ENCODE peak calls at places on chromosomes 2 and 18, in ten cellular contexts. H is DMS153; X is A549; A is stimulated activated CD8-positive, alpha-beta memory T cell treated with anti-CD3 and anti-CD28 coated beads, Interleukin-4, amount 100 ng/mL, for 1 hour; S is pancreas; I is PC-3; D is EL; U is activated CD8-positive, alpha-beta memory T cell treated with anti-CD3 and anti-CD28 coated beads, Interleukin-2, amount 50 U/mL, for 48 hours; Y is activated effector memory CD4-positive, alpha-beta T cell treated with Interleukin-2 at 50 U/mL for 16 hours; G is ELF-1. T is an unnamed sample.

GRCh38 chr2:208415897-208416296 is 9.3 kb downstream of the PTH2R start:
- DNase-seq in U (no peak), X (no peak), G (no peak), Y (no peak), H (no peak), D (no peak), A (no peak), I (no peak), S (no peak), T (no peak)

GRCh38 chr18:75143851-75144250 is 65.1 kb downstream of the PTGR3 start:
- DNase-seq in S (no peak), G (no peak), H (no peak), U (no peak), A (no peak), D (no peak), Y (no peak), X (no peak), I (no peak), T (no peak)

GRCh38 chr2:133734699-133735098 is 166.4 kb upstream of the NCKAP5 start:
- DNase-seq in S (no peak), D (peak), G (no peak), X (no peak), U (no peak), H (no peak), A (no peak), Y (no peak), I (no peak), T (no peak)

GRCh38 chr2:201580486-201580885 is 62.8 kb downstream of the TMEM237 start:
- DNase-seq in I (no peak), U (no peak), X (peak), A (no peak), H (no peak), G (no peak), S (no peak), Y (no peak), D (peak), T (no peak)

GRCh38 chr2:176565641-176566323 is 296.5 kb downstream of the MTX2 start:
- DNase-seq in X (no peak), S (no peak), A (no peak), D (no peak), I (no peak), Y (no peak), H (peak), U (no peak), G (no peak), T (no peak)

GRCh38 chr2:237490009-237490804 is 3.2 kb downstream of the MLPH start:
- DNase-seq in D (no peak), A (no peak), H (peak), G (peak), Y (no peak), S (peak), U (no peak), I (peak), X (no peak), T (no peak)

GRCh38 chr2:212364106-212364505 is 174.5 kb downstream of the ERBB4 start:
- DNase-seq in U (no peak), Y (no peak), I (peak), A (no peak), G (no peak), D (peak), X (no peak), S (no peak), H (no peak), T (no peak)

GRCh38 chr18:73414598-73414997 is 546.8 kb upstream of the NETO1 start:
- DNase-seq in G (no peak), S (no peak), I (no peak), D (no peak), H (no peak), Y (no peak), U (no peak), A (no peak), X (no peak), T (no peak)

GRCh38 chr2:88810017-88810416 is 118.5 kb downstream of the RPIA start:
- DNase-seq in G (no peak), D (no peak), U (no peak), Y (no peak), I (no peak), X (no peak), A (no peak), H (peak), S (no peak), T (no peak)

GRCh38 chr2:173667415-173667814 is 297.8 kb downstream of the SP3 start:
- DNase-seq in A (no peak), S (no peak), H (peak), Y (no peak), D (no peak), U (no peak), I (peak), X (no peak), G (no peak), T (no peak)

GRCh38 chr18:31419457-31419932 is 28.0 kb upstream of the DSG3 start:
- DNase-seq in U (no peak), I (no peak), X (no peak), D (no peak), S (no peak), H (no peak), Y (no peak), A (no peak), G (no peak), T (no peak)

GRCh38 chr18:3186678-3187658 is 32.8 kb downstream of the MYOM1 start:
- DNase-seq in U (no peak), H (no peak), X (no peak), A (no peak), I (peak), S (no peak), D (no peak), Y (no peak), G (no peak), T (no peak)

GRCh38 chr18:57771183-57771582 is 31.9 kb downstream of the ATP8B1 start:
- DNase-seq in A (no peak), I (peak), X (no peak), S (no peak), H (peak), G (no peak), U (no peak), D (no peak), Y (no peak), T (no peak)

GRCh38 chr18:2920546-2921343 is 73.9 kb downstream of the EMILIN2 start:
- DNase-seq in G (no peak), I (no peak), D (no peak), X (no peak), Y (no peak), U (peak), S (no peak), H (no peak), A (no peak), T (no peak)

GRCh38 chr2:98806266-98806697 is 75.3 kb upstream of the MGAT4A start:
- DNase-seq in D (peak), S (peak), X (no peak), G (no peak), Y (no peak), U (no peak), I (peak), A (no peak), H (no peak), T (no peak)

GRCh38 chr2:6674381-6674780 is 191.3 kb downstream of the CMPK2 start:
- DNase-seq in Y (no peak), G (no peak), I (no peak), S (no peak), H (no peak), D (no peak), X (no peak), U (no peak), A (no peak), T (no peak)